ENCODE peak calls at places on chromosomes 4 and X, in five cellular contexts. Z, G, A, X and Y are unnamed samples.

GRCh38 chr4:53748328-53748772 is 157.1 kb upstream of the LNX1 start:
- DNase-seq in X (no peak), A (no peak), G (no peak), Z (no peak), Y (no peak)

GRCh38 chr4:81580346-81581013 is 108.8 kb upstream of the RASGEF1B start:
- DNase-seq in X (no peak), Z (no peak), A (no peak), G (no peak), Y (no peak)

GRCh38 chr4:57110635-57111546 is 706 bp upstream of the IGFBP7 start:
- DNase-seq in A (peak; percentile 53), Z (no peak), G (peak; percentile 28), X (peak; percentile 30), Y (peak; percentile 37)

GRCh38 chr4:10619220-10619619 is 65.3 kb downstream of the CLNK start:
- DNase-seq in G (peak; percentile 19), A (no peak), Z (peak; percentile 13), X (peak; percentile 61), Y (no peak)

GRCh38 chr4:111792592-111792991 is 352.7 kb upstream of the FAM241A start:
- DNase-seq in Z (no peak), A (no peak), X (no peak), G (no peak), Y (no peak)

GRCh38 chrX:153179131-153179530 is at the start of gene MAGEA1:
- DNase-seq in Z (no peak), A (no peak), X (no peak), G (no peak), Y (no peak)

GRCh38 chr4:137674066-137674465 is 141.8 kb upstream of the PCDH18 start:
- DNase-seq in Z (no peak), A (no peak), G (no peak), X (no peak), Y (no peak)

GRCh38 chrX:55452825-55453124 is 848 bp downstream of the MAGEH1 start:
- DNase-seq in G (no peak), Z (no peak), X (no peak), A (no peak), Y (no peak)

GRCh38 chr4:165780735-165781134 is 92.3 kb upstream of the TLL1 start:
- DNase-seq in A (no peak), X (no peak), G (no peak), Z (no peak), Y (no peak)

GRCh38 chr4:107760281-107760947 is 40.4 kb upstream of the PAPSS1 start:
- DNase-seq in X (peak; percentile 68), Z (no peak), G (peak; percentile 75), A (peak; percentile 74), Y (no peak)

GRCh38 chr4:55765070-55765469 is 54.5 kb upstream of the EXOC1L start:
- DNase-seq in Z (no peak), X (no peak), A (no peak), G (no peak), Y (no peak)

GRCh38 chr4:94160774-94161173 is 46.9 kb upstream of the SMARCAD1 start:
- DNase-seq in X (no peak), Z (no peak), G (no peak), A (no peak), Y (no peak)

GRCh38 chrX:132077912-132078311 is 49.9 kb downstream of the FRMD7 start:
- DNase-seq in Z (no peak), A (no peak), G (no peak), X (no peak), Y (no peak)

GRCh38 chr4:10108818-10109783 is 7.5 kb downstream of the WDR1 start:
- DNase-seq in G (no peak), Z (no peak), X (no peak), A (no peak), Y (peak; percentile 60)

GRCh38 chrX:13927175-13927574 is 102.5 kb downstream of the GEMIN8 start:
- DNase-seq in G (no peak), A (no peak), Z (no peak), X (no peak), Y (no peak)

GRCh38 chrX:13923289-13923688 is 106.4 kb upstream of the GPM6B start:
- DNase-seq in A (no peak), X (no peak), G (no peak), Z (no peak), Y (no peak)

DNA sequence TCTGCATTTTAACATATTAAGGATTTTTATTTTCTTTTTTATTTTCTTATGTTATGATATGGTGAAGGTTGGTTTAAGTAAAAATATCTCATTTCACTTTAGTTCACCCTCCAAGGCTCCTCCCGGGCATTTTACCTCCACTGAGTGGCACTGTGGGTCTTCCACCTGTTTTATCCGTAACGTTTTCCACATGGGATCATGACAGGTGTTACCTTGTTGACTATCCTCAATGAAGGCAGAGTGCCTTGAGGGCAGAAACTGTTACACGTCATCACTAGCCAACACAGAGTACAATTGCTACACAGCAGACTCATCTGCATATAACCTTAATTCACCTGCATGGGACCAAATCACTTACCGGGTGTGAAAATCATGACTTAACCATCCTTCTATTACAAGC is 105.8 kb downstream of the GEMIN8 start:
- DNase-seq in Z (no peak), A (no peak), G (peak; percentile 52), X (no peak), Y (no peak)
- H3K27me3 ChIP-seq in Z (no peaks in the 10 kb centered on the region), A (no peaks in the 10 kb centered on the region), G (no peaks in the 10 kb centered on the region), X (no peaks in the 10 kb centered on the region), Y (no peaks in the 10 kb centered on the region)

DNA sequence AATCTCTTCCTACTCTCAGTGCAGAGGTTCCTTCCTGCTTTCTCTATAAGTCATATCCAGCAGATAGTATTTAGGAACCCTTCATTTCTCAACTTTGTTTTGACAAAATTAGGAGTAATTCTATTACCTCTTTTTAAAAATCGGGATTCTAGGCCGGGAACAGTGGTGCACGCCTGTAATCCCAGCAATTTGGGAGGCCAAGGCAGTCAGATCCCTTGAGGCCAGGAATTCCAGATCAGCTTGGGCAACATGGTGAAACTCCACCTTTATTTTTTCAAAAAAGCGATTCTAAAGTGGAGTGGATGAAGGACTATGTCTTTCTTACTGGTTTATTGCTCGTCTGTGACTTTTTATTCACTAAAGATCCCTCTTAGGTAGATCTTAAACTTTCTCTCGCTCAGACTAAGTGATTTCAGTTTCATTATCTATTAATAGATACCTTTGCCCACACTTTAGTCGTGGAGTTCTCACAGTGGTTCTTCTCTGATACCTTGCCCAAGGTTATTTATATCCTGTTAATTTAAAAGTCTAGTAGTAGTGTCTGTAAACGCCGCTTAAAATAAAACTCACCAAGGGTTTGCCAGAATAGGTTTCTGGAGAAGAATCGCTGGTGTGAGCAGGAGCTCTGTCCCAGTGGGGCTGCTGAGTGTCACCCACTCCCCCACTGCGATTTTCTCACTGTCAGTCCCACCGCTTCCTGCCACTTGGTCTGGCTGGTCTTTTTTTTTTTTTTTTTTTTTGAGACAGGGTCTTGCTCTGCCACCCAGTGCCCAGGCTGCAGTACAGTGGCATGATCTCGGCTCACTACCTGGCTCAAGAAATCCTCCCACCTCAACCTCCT is 27.0 kb upstream of the TMEM131L start:
- DNase-seq in A (no peak), G (no peak), X (no peak), Z (no peak), Y (no peak)
- TF ChIP-seq CTCF in A (no peak), G (no peak), X (no peak), Z (no peak), Y (no peak)

GRCh38 chrX:12974797-12975669 is at the start of gene TMSB4X:
- DNase-seq in X (peak; percentile 87), G (peak; percentile 88), A (peak; percentile 89), Z (no peak), Y (peak; percentile 87)
- TF ChIP-seq POLR2A in X (no peak), G (peak; percentile 100), A (peak; percentile 98), Z (peak; percentile 96), Y (peak; percentile 97)

GRCh38 chr4:158859661-158860060 is 90.8 kb downstream of the FNIP2 start:
- DNase-seq in G (no peak), A (no peak), X (no peak), Z (no peak), Y (no peak)

GRCh38 chr4:158860856-158861255 is 92.0 kb downstream of the FNIP2 start:
- DNase-seq in A (no peak), G (no peak), X (no peak), Z (no peak), Y (no peak)

GRCh38 chr4:158863296-158863695 is 94.5 kb downstream of the FNIP2 start:
- DNase-seq in G (no peak), X (no peak), A (no peak), Z (no peak), Y (no peak)

GRCh38 chr4:158861281-158861680 is 92.5 kb downstream of the FNIP2 start:
- DNase-seq in G (no peak), A (no peak), X (peak; percentile 47), Z (no peak), Y (no peak)

DNA sequence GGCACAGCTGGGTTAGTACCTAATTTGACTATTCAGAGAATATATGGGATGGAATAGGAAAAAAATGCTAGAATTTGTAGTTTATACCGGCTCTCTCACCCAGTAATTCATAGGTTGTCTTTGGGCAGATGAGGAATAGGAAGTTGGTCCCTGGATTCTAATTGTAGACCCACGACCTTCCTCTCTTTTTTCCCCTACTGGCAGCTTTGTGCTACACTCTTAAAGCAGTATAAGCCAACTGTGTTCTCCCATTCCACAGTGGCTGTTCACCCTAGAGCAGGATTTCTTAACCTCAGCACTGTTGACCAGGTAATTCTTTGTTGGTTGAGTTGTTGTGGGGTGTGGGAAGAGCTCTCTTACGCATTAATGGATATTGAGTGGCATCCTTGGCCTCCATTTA is 92.9 kb downstream of the FNIP2 start:
- DNase-seq in G (no peak), X (no peak), A (no peak), Z (no peak), Y (no peak)
- H3K27me3 ChIP-seq in G (no peaks in the 10 kb centered on the region), X (no peaks in the 10 kb centered on the region), A (no peaks in the 10 kb centered on the region), Z (no peaks in the 10 kb centered on the region), Y (no peaks in the 10 kb centered on the region)

GRCh38 chr4:7698586-7698985 is 241.1 kb downstream of the AFAP1 start:
- DNase-seq in G (no peak), Z (no peak), A (no peak), X (no peak), Y (no peak)
- TF ChIP-seq CTCF in G (no peak), Z (no peak), A (no peak), X (no peak), Y (peak; percentile 7)

GRCh38 chr4:122992111-122992510 is 69.7 kb upstream of the NUDT6 start:
- DNase-seq in A (no peak), X (no peak), G (no peak), Z (no peak), Y (no peak)
- TF ChIP-seq POLR2A in A (no peak), X (no peak), G (no peak), Z (no peak), Y (no peak)

GRCh38 chr4:48483006-48483776 is at the start of gene SLC10A4:
- DNase-seq in Z (no peak), A (no peak), X (no peak), G (no peak), Y (no peak)
- H3K27me3 ChIP-seq in Z (no peaks in the 10 kb centered on the region), A (no peaks in the 10 kb centered on the region), X (no peaks in the 10 kb centered on the region), G (no peaks in the 10 kb centered on the region), Y (no peaks in the 10 kb centered on the region)

GRCh38 chr4:77581724-77582123 is 23.9 kb upstream of the CXCL13 start:
- DNase-seq in G (no peak), X (no peak), Z (no peak), A (no peak), Y (no peak)

GRCh38 chr4:77578145-77578544 is 27.5 kb upstream of the CXCL13 start:
- DNase-seq in A (no peak), Z (no peak), X (no peak), G (no peak), Y (no peak)

GRCh38 chr4:77582716-77583115 is 22.9 kb upstream of the CXCL13 start:
- DNase-seq in A (no peak), Z (no peak), X (no peak), G (no peak), Y (no peak)

GRCh38 chr4:77582151-77582550 is 23.5 kb upstream of the CXCL13 start:
- DNase-seq in Z (no peak), A (no peak), X (no peak), G (no peak), Y (no peak)

GRCh38 chr4:77579406-77580076 is 26.1 kb upstream of the CXCL13 start:
- DNase-seq in A (no peak), Z (peak; percentile 39), G (no peak), X (no peak), Y (no peak)
- TF ChIP-seq CTCF in A (no peak), Z (no peak), G (no peak), X (no peak), Y (no peak)